ENCODE peak calls at places on chromosomes 6 and 20, in nine cellular contexts. K is NAMALWA; D is hypothalamus; T is activated T-cell treated with anti-CD3 and anti-CD28 coated beads, Interleukin-2, amount 50 U/mL, for 72 hours; G is dorsolateral prefrontal cortex; M is AML-193; A is CD8-positive, alpha-beta memory T cell; V is lung; N is aorta. B is an unnamed sample.

GRCh38 chr6:106702451-106703110 is 73.2 kb downstream of the QRSL1 start:
- DNase-seq in K (peak), D (no peak), T (no peak), N (no peak), G (no peak), M (no peak), V (no peak), A (no peak), B (no peak)

GRCh38 chr20:33130553-33130952 is 37.4 kb upstream of the BPIFA2 start:
- DNase-seq in D (no peak), N (no peak), K (no peak), M (no peak), G (no peak), A (no peak), V (peak), T (no peak), B (no peak)

GRCh38 chr20:41701596-41702350 is 83.6 kb upstream of the CHD6 start:
- DNase-seq in G (no peak), T (no peak), N (no peak), D (no peak), M (no peak), A (no peak), K (no peak), V (no peak), B (no peak)

GRCh38 chr20:22341508-22341907 is 242.9 kb downstream of the FOXA2 start:
- DNase-seq in D (no peak), G (no peak), V (no peak), K (no peak), N (no peak), T (no peak), M (no peak), A (no peak), B (no peak)

GRCh38 chr6:13278991-13279390 is 49.3 kb downstream of the TBC1D7 start:
- DNase-seq in T (no peak), D (no peak), M (no peak), N (no peak), K (no peak), V (no peak), A (no peak), G (no peak), B (no peak)

GRCh38 chr6:135880066-135880972 is 28.8 kb downstream of the PDE7B start:
- DNase-seq in M (peak), K (peak), V (no peak), D (no peak), A (peak), T (peak), N (no peak), G (no peak), B (no peak)

GRCh38 chr6:112780498-112781096 is 433.5 kb downstream of the RFPL4B start:
- DNase-seq in V (peak), T (peak), K (peak), M (peak), A (no peak), D (peak), N (peak), G (peak), B (peak)

GRCh38 chr6:40164345-40164755 is 230.1 kb upstream of the MOCS1 start:
- DNase-seq in K (peak), T (no peak), A (no peak), N (no peak), M (no peak), D (peak), V (no peak), G (peak), B (peak)

GRCh38 chr6:6882593-6882992 is 225.2 kb upstream of the RREB1 start:
- DNase-seq in V (no peak), G (no peak), A (no peak), D (no peak), T (no peak), N (no peak), M (no peak), K (no peak), B (no peak)

GRCh38 chr20:50038574-50038991 is 55.8 kb downstream of the SNAI1 start:
- DNase-seq in V (no peak), T (no peak), M (no peak), N (no peak), A (no peak), K (no peak), G (no peak), D (no peak), B (no peak)

GRCh38 chr6:166304106-166304505 is 4.1 kb downstream of the PRR18 start:
- DNase-seq in V (no peak), K (no peak), N (no peak), G (no peak), D (no peak), T (no peak), M (no peak), A (no peak), B (no peak)

GRCh38 chr6:152313542-152314482 is 323.4 kb downstream of the SYNE1 start:
- DNase-seq in D (no peak), N (no peak), G (no peak), V (no peak), K (no peak), T (no peak), M (no peak), A (no peak), B (no peak)

GRCh38 chr20:23203951-23204730 is 118.0 kb upstream of the CD93 start:
- DNase-seq in N (no peak), G (no peak), D (no peak), V (no peak), K (no peak), M (no peak), T (no peak), A (no peak), B (no peak)

GRCh38 chr6:167678102-167679101 is 148.3 kb upstream of the AFDN start:
- DNase-seq in M (no peak), N (peak), V (no peak), T (no peak), G (peak), K (no peak), A (no peak), D (peak), B (peak)

GRCh38 chr20:63567382-63568169 is 6.5 kb downstream of the HELZ2 start:
- DNase-seq in T (peak), V (peak), D (peak), K (peak), G (no peak), A (peak), M (peak), N (peak), B (peak)

GRCh38 chr20:57881466-57882405 is 171.9 kb upstream of the PMEPA1 start:
- DNase-seq in A (no peak), D (no peak), M (no peak), G (no peak), K (no peak), V (no peak), T (no peak), N (peak), B (no peak)

GRCh38 chr20:64113796-64114355 is 6.5 kb upstream of the NPBWR2 start:
- DNase-seq in M (no peak), A (no peak), G (no peak), D (no peak), K (no peak), V (no peak), N (peak), T (no peak), B (no peak)

GRCh38 chr6:47180633-47181032 is 129.1 kb downstream of the TNFRSF21 start:
- DNase-seq in G (no peak), V (no peak), T (peak), M (no peak), A (no peak), N (no peak), K (no peak), D (no peak), B (no peak)

GRCh38 chr6:14894105-14894504 is 351.8 kb upstream of the JARID2 start:
- DNase-seq in G (no peak), M (no peak), K (no peak), A (no peak), N (no peak), T (no peak), V (no peak), D (no peak), B (no peak)

GRCh38 chr6:139590206-139590605 is 215.8 kb upstream of the CITED2 start:
- DNase-seq in M (no peak), K (no peak), A (no peak), T (no peak), N (no peak), V (no peak), G (no peak), D (no peak), B (no peak)

GRCh38 chr6:72622094-72622540 is 253 bp downstream of the KCNQ5 start:
- DNase-seq in G (peak), V (no peak), D (peak), N (peak), A (peak), T (peak), M (peak), K (peak), B (peak)

GRCh38 chr6:132499757-132500156 is 13.2 kb downstream of the STX7 start:
- DNase-seq in G (no peak), T (no peak), N (no peak), A (no peak), K (no peak), V (no peak), M (no peak), D (no peak), B (no peak)

GRCh38 chr6:100175814-100176275 is 181.8 kb upstream of the MCHR2 start:
- DNase-seq in K (no peak), M (no peak), V (peak), G (no peak), D (no peak), A (no peak), N (no peak), T (no peak), B (no peak)

GRCh38 chr20:3071610-3072529 is at the start of gene OXT:
- DNase-seq in G (no peak), T (peak), D (no peak), K (no peak), A (peak), M (no peak), V (no peak), N (peak), B (no peak)

GRCh38 chr20:4912380-4913142 is 88.7 kb downstream of the SLC23A2 start:
- DNase-seq in D (no peak), V (no peak), A (no peak), M (no peak), N (no peak), K (no peak), T (no peak), G (no peak), B (no peak)

GRCh38 chr6:34424200-34425131 is 1.4 kb downstream of the RPS10 start:
- DNase-seq in M (no peak), A (no peak), G (no peak), K (no peak), D (no peak), T (no peak), V (no peak), N (no peak), B (no peak)

GRCh38 chr6:127518710-127519468 is at the start of gene MTCL3:
- DNase-seq in T (peak), V (no peak), N (no peak), M (no peak), A (no peak), D (peak), K (no peak), G (peak), B (peak)

GRCh38 chr6:93319304-93319703 is 100.1 kb downstream of the EPHA7 start:
- DNase-seq in A (no peak), T (no peak), K (no peak), D (no peak), V (no peak), N (no peak), M (no peak), G (no peak), B (peak)

GRCh38 chr6:105345506-105345905 is 57.4 kb downstream of the PREP start:
- DNase-seq in N (no peak), T (no peak), M (no peak), K (no peak), D (peak), A (no peak), G (no peak), V (no peak), B (peak)

GRCh38 chr6:16929814-16930213 is 168.6 kb upstream of the ATXN1 start:
- DNase-seq in V (no peak), T (no peak), D (no peak), A (no peak), M (no peak), G (no peak), K (no peak), N (no peak), B (no peak)

GRCh38 chr6:97059473-97059872 is 134.9 kb downstream of the KLHL32 start:
- DNase-seq in K (peak), A (peak), M (peak), D (no peak), G (no peak), N (no peak), V (no peak), T (no peak), B (peak)

GRCh38 chr6:30612213-30612612 is 4.8 kb downstream of the PPP1R10 start:
- DNase-seq in G (no peak), D (no peak), N (no peak), A (no peak), K (no peak), T (no peak), M (peak), V (no peak), B (no peak)

GRCh38 chr6:161549977-161550655 is 276.3 kb upstream of the AGPAT4 start:
- DNase-seq in M (no peak), N (no peak), A (no peak), V (no peak), K (no peak), G (no peak), T (no peak), D (no peak), B (no peak)

GRCh38 chr6:36109092-36109491 is 21.2 kb upstream of the MAPK13 start:
- DNase-seq in D (no peak), T (no peak), K (peak), M (no peak), V (no peak), A (peak), G (no peak), N (no peak), B (no peak)

GRCh38 chr20:47568019-47568418 is 66.3 kb downstream of the NCOA3 start:
- DNase-seq in A (no peak), T (no peak), V (no peak), N (no peak), M (no peak), D (no peak), K (no peak), G (no peak), B (peak)

GRCh38 chr6:107653183-107653580 is 163.3 kb downstream of the SOBP start:
- DNase-seq in A (no peak), D (no peak), V (no peak), K (no peak), G (no peak), N (no peak), M (no peak), T (no peak), B (no peak)

GRCh38 chr20:59772931-59773913 is 160.2 kb downstream of the SYCP2 start:
- DNase-seq in G (no peak), A (no peak), T (no peak), N (peak), D (no peak), V (no peak), M (no peak), K (no peak), B (no peak)

GRCh38 chr6:111981441-111981840 is 72.5 kb upstream of the CCN6 start:
- DNase-seq in A (no peak), N (no peak), M (no peak), D (no peak), K (no peak), G (no peak), T (no peak), V (no peak), B (no peak)

GRCh38 chr6:128284128-128284527 is 236.3 kb downstream of the PTPRK start:
- DNase-seq in K (no peak), V (no peak), D (no peak), G (no peak), A (no peak), M (no peak), T (no peak), N (no peak), B (no peak)